ENCODE peak calls at places on chromosomes 12 and 14, in five cellular contexts. N is lower leg skin, P is left ventricle myocardium inferior, R is neuronal stem cell, T is head of caudate nucleus. U is an unnamed sample.

GRCh38 chr14:50792058-50792477 is 38.9 kb downstream of the NIN start:
- DNase-seq in N (no peak), P (no peak), R (no peak), T (no peak), U (no peak)

GRCh38 chr14:94102768-94103482 is 7.6 kb upstream of the IFI27 start:
- DNase-seq in N (no peak), P (no peak), R (no peak), T (no peak), U (no peak)

GRCh38 chr12:111068281-111068680 is 147.9 kb upstream of the MYL2 start:
- DNase-seq in N (no peak), P (no peak), R (no peak), T (no peak), U (no peak)

GRCh38 chr12:2256453-2256852 is 203.7 kb downstream of the CACNA1C start:
- DNase-seq in N (no peak), P (no peak), R (no peak), T (no peak), U (no peak)

GRCh38 chr12:24470050-24470449 is 478.9 kb downstream of the BCAT1 start:
- DNase-seq in N (no peak), P (no peak), R (no peak), T (no peak), U (no peak)

GRCh38 chr12:74337951-74338350 is 199.7 kb upstream of the ATXN7L3B start:
- DNase-seq in N (no peak), P (no peak), R (no peak), T (no peak), U (no peak)

GRCh38 chr12:74449872-74450271 is 87.8 kb upstream of the ATXN7L3B start:
- DNase-seq in N (no peak), P (no peak), R (no peak), T (no peak), U (no peak)

GRCh38 chr12:130500835-130501330 is 163.2 kb downstream of the PIWIL1 start:
- DNase-seq in N (no peak), P (no peak), R (no peak), T (no peak), U (no peak)

GRCh38 chr12:124094188-124094587 is 121.2 kb downstream of the ZNF664 start:
- DNase-seq in N (no peak), P (no peak), R (no peak), T (no peak), U (no peak)

GRCh38 chr12:5171701-5172100 is 128.0 kb downstream of the KCNA5 start:
- DNase-seq in N (no peak), P (no peak), R (peak; percentile 54), T (peak; percentile 36), U (no peak)

GRCh38 chr12:57716305-57716704 is 22.2 kb downstream of the AGAP2 start:
- DNase-seq in N (no peak), P (no peak), R (no peak), T (no peak), U (no peak)

GRCh38 chr12:43345023-43345422 is 207.0 kb downstream of the ADAMTS20 start:
- DNase-seq in N (no peak), P (no peak), R (no peak), T (no peak), U (no peak)

U was measured in BJ.